ENCODE peak calls at places on chromosome 3, in eight cellular contexts. H, I, P, U, J, Z, N and A are unnamed samples.

GRCh38 chr3:115974940-115975339 is 351.6 kb downstream of the GAP43 start:
- DNase-seq in P (no peak), U (no peak), J (no peak), H (no peak), Z (no peak), N (no peak), I (no peak), A (no peak)

GRCh38 chr3:143831208-143831607 is 17.1 kb downstream of the SLC9A9 start:
- DNase-seq in N (no peak), J (no peak), Z (no peak), U (no peak), P (no peak), I (peak; percentile 73), H (no peak), A (no peak)

GRCh38 chr3:45137656-45138181 is 8.5 kb downstream of the CDCP1 start:
- DNase-seq in J (no peak), P (no peak), H (no peak), U (no peak), Z (no peak), I (peak; percentile 77), N (no peak), A (no peak)

GRCh38 chr3:31772781-31773180 is 208.3 kb downstream of the OSBPL10 start:
- DNase-seq in P (no peak), H (no peak), I (no peak), J (no peak), U (no peak), Z (no peak), N (no peak), A (no peak)

GRCh38 chr3:9730747-9731205 is 759 bp upstream of the BRPF1 start:
- DNase-seq in P (no peak), U (no peak), I (peak; percentile 69), H (no peak), N (no peak), Z (no peak), J (no peak), A (no peak)

GRCh38 chr3:82572721-82573120 is 811.3 kb upstream of the GBE1 start:
- DNase-seq in N (no peak), U (no peak), Z (no peak), I (no peak), P (no peak), J (no peak), H (no peak), A (no peak)

GRCh38 chr3:17686613-17687012 is 55.8 kb downstream of the TBC1D5 start:
- DNase-seq in Z (no peak), P (no peak), J (no peak), I (peak; percentile 24), U (no peak), N (no peak), H (no peak), A (no peak)

GRCh38 chr3:138653567-138653966 is 45.0 kb downstream of the FAIM start:
- DNase-seq in I (no peak), U (no peak), J (no peak), H (no peak), Z (no peak), N (no peak), P (no peak), A (no peak)

DNA sequence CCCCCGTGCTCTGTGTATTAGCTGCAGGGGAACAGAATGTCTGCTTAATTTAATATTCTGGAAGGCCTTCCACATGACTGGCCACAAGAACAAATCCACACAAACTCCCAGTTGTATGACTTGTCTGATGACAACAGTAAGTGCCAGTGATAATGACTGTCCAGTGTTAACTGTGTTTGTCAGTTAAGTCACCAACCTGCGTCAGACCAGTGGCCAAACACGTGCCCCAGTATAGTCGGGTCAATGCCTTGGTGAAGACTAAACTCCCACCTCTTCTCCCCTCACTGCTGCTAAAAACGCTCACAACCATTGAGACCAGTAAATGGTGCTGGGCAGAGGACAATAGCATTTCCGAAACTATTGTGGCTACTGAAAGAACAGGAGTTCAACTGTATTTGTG is 9.8 kb upstream of the ATP13A5 start:
- DNase-seq in Z (peak; percentile 72), H (no peak), I (no peak), N (no peak), P (no peak), J (no peak), U (no peak), A (no peak)
- H3K4me3 ChIP-seq in Z (no peak overlapping the region), H (no peak overlapping the region), I (no peak overlapping the region), N (no peak overlapping the region), P (no peak overlapping the region), J (no peak overlapping the region), U (no peak overlapping the region), A (no peak overlapping the region)

GRCh38 chr3:101667331-101667730 is 9.6 kb downstream of the ZBTB11 start:
- DNase-seq in U (no peak), I (no peak), H (no peak), J (no peak), N (no peak), P (no peak), Z (no peak), A (no peak)

GRCh38 chr3:101665851-101666250 is 11.1 kb downstream of the ZBTB11 start:
- DNase-seq in I (no peak), U (no peak), N (no peak), P (no peak), J (no peak), Z (no peak), H (no peak), A (no peak)

GRCh38 chr3:101665357-101665756 is 11.6 kb downstream of the ZBTB11 start:
- DNase-seq in U (no peak), H (no peak), P (no peak), N (no peak), Z (no peak), I (no peak), J (no peak), A (no peak)

GRCh38 chr3:101671014-101671413 is 5.9 kb downstream of the ZBTB11 start:
- DNase-seq in P (no peak), U (no peak), I (no peak), N (no peak), Z (no peak), J (no peak), H (no peak), A (no peak)

DNA sequence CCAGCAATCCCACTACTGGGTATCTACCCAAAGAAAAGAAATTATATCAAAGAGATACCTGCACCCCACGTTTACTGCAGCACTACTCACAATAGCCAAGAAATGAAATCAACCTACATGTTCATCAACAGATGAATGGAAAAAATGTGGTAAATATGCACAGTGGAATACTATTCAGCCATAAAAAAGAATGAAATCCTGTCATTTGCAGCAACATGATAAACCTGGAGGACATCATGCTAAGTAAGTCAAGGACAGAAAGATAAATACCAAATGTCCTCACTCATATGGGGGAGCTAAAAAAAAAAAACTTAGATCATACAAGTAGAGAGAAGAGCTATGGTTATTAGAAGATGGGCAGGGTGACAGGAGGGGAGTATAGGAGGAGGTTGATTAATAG is 9.1 kb downstream of the ZBTB11 start:
- DNase-seq in N (no peak), H (no peak), U (no peak), J (no peak), I (no peak), P (no peak), Z (no peak), A (no peak)
- TF ChIP-seq CTCF in N (no peak), H (no peak), U (no peak), J (no peak), I (no peak), P (no peak), Z (no peak), A (no peak)

DNA sequence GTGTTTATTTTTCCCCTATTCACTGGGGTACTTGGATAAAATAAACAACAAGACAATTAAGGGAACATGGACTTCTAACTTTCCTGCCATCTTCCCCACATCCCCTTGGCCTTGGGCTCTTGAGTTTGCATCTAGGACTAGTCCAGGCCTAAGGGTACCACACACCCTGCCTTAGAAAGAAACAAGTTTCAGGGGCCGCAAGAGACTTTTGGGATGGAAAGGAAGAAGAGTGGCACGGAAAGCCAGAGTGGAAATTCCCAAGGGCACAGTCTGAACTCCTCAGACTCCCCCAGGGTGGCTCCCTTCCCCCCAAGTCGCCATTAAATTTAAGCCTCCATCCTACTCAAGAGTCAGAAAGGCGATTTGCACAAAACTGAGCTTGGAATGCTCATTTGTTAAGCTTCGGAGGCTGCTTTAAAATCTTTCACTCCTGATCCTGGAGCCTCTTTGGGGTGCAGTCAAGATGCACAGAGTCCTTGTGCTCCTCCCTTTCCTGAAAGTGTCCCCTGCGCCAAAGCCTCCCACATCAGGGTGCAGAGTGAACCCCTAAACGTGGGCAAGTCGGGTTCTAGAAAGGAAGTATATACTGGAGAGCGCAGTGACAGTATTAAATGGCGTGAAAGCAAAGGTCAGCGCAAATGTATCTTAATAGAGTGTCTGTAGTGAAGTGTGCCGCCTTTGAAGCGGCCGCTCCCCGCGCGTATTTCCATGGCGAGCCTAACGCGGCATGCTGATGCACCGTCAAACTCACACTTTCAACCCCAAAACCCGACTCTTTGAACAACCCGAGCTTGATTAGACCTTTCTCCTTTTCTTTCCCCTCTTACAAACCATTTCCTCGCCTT is 18.6 kb downstream of the ZIC4 start:
- DNase-seq in P (no peak), J (no peak), N (no peak), Z (no peak), H (no peak), U (no peak), I (no peak), A (no peak)
- H3K4me3 ChIP-seq in P (no peak overlapping the region), J (no peak overlapping the region), N (no peak overlapping the region), Z (no peak overlapping the region), H (no peak overlapping the region), U (no peak overlapping the region), I (no peak overlapping the region), A (no peak overlapping the region)

GRCh38 chr3:180282386-180282785 is 245.6 kb upstream of the PEX5L start:
- DNase-seq in U (no peak), P (no peak), N (no peak), J (no peak), Z (no peak), H (no peak), I (no peak), A (no peak)
- TF ChIP-seq CTCF in U (no peak), P (no peak), N (no peak), J (no peak), Z (no peak), H (no peak), I (no peak), A (no peak)

DNA sequence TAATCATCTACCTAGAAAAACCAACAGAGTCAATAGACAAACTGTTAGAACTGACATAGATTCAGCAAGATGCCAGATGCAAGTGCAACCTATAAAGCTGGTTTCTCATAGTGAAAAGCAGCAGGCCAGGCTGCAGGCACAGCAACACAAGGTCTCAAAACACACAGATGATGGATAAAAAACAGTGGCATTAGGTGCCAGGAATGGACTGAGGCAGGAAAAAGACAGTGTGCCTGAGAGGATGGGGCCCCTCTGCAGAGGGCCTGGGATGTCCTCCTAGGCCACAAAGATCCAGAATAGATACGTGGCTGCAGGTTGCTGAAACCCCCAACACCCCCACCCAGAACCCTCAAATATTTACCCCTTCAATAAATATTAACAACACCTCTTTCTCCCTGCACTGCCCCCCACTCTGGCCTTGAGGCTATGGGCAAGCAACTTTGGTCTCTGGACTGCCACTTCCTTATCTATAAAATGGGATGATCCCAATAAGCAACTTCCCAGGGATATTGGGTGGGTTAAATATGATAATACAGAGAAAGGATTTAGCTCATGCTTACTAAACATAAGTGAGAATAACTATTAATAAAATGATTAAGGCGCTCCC is 35.2 kb upstream of the FGD5 start:
- DNase-seq in H (no peak), Z (no peak), U (no peak), I (no peak), J (peak; percentile 29), P (no peak), N (no peak), A (no peak)
- H3K4me3 ChIP-seq in H (no peak overlapping the region), Z (no peak overlapping the region), U (no peak overlapping the region), I (no peak overlapping the region), J (no peak overlapping the region), P (no peak overlapping the region), N (no peak overlapping the region), A (no peak overlapping the region)